ENCODE peak calls at places on chromosomes 7 and 10, in seven cellular contexts. I, A, Y, N, S, E and X are unnamed samples.
A peak's percentile ranks its signal among the peaks of the same experiment; 100 is the strongest.

GRCh38 chr10:797179-797578 is 107.7 kb upstream of the DIP2C start:
- DNase-seq in I (no peak), A (no peak), Y (no peak), N (no peak), S (no peak), E (no peak), X (no peak)

GRCh38 chr7:146116452-146117219 is at the start of gene CNTNAP2:
- DNase-seq in I (no peak), A (no peak), Y (peak; percentile 53), N (no peak), S (no peak), E (peak; percentile 7), X (peak; percentile 70)

GRCh38 chr7:32957326-32958045 is at the start of gene FKBP9:
- DNase-seq in I (peak; percentile 73), A (peak; percentile 94), Y (peak; percentile 59), N (peak; percentile 54), S (peak; percentile 82), E (peak; percentile 95), X (peak; percentile 88)

GRCh38 chr10:95286707-95287106 is 4.1 kb downstream of the PDLIM1 start:
- DNase-seq in I (no peak), A (no peak), Y (no peak), N (no peak), S (no peak), E (no peak), X (no peak)

GRCh38 chr10:69278446-69278963 is at the start of gene HK1:
- DNase-seq in I (peak; percentile 25), A (no peak), Y (no peak), N (no peak), S (no peak), E (no peak), X (no peak)

GRCh38 chr7:148883233-148884048 is 650 bp downstream of the EZH2 start:
- DNase-seq in I (peak; percentile 13), A (peak; percentile 20), Y (peak; percentile 79), N (peak; percentile 65), S (peak; percentile 42), E (peak; percentile 51), X (peak; percentile 74)

GRCh38 chr10:69864321-69864720 is 62.6 kb downstream of the COL13A1 start:
- DNase-seq in I (no peak), A (peak; percentile 89), Y (no peak), N (no peak), S (no peak), E (no peak), X (no peak)

GRCh38 chr7:51025668-51026067 is 243.0 kb upstream of the GRB10 start:
- DNase-seq in I (no peak), A (no peak), Y (peak; percentile 33), N (no peak), S (no peak), E (peak; percentile 46), X (peak; percentile 22)

GRCh38 chr10:75546004-75546403 is 114.6 kb downstream of the LRMDA start:
- DNase-seq in I (no peak), A (no peak), Y (no peak), N (peak; percentile 16), S (no peak), E (no peak), X (no peak)